ENCODE peak calls at places on chromosomes 11 and 22, in seven cellular contexts. S, Z, A, X, M, Q and B are unnamed samples.
A peak's percentile ranks its signal among the peaks of the same experiment; 100 is the strongest.

GRCh38 chr11:69821511-69822040 is 2.4 kb upstream of the FGF3 start:
- DNase-seq in S (no peak), Z (no peak), A (no peak), X (no peak), M (no peak), Q (no peak), B (no peak)

GRCh38 chr11:62958547-62959071 is 26.2 kb downstream of the SLC22A6 start:
- DNase-seq in S (no peak), Z (peak; percentile 45), A (no peak), X (no peak), M (no peak), Q (no peak), B (no peak)

GRCh38 chr11:65439331-65440181 is 17.0 kb downstream of the NEAT1 start:
- DNase-seq in S (no peak), Z (peak; percentile 65), A (no peak), X (peak; percentile 24), M (no peak), Q (no peak), B (no peak)

GRCh38 chr11:125374398-125374797 is 121.7 kb downstream of the FEZ1 start:
- DNase-seq in S (no peak), Z (no peak), A (no peak), X (no peak), M (no peak), Q (no peak), B (no peak)

GRCh38 chr11:31813961-31814868 is 3.1 kb upstream of the PAX6 start:
- DNase-seq in S (no peak), Z (no peak), A (no peak), X (no peak), M (peak; percentile 75), Q (no peak), B (no peak)

GRCh38 chr11:70545626-70545945 is 147.3 kb downstream of the CTTN start:
- DNase-seq in S (no peak), Z (no peak), A (no peak), X (no peak), M (no peak), Q (no peak), B (no peak)

GRCh38 chr11:109424893-109425292 is 2.9 kb downstream of the C11orf87 start:
- DNase-seq in S (no peak), Z (no peak), A (no peak), X (peak; percentile 33), M (peak; percentile 44), Q (peak; percentile 75), B (peak; percentile 1)

GRCh38 chr11:78000193-78000592 is 5.7 kb upstream of the INTS4 start:
- DNase-seq in S (peak; percentile 41), Z (peak; percentile 87), A (peak; percentile 23), X (peak; percentile 46), M (no peak), Q (peak; percentile 77), B (peak; percentile 79)

GRCh38 chr11:15926071-15926470 is 430.3 kb downstream of the SOX6 start:
- DNase-seq in S (no peak), Z (no peak), A (no peak), X (no peak), M (no peak), Q (no peak), B (no peak)

GRCh38 chr22:22697377-22698120 is 53.1 kb downstream of the GGTLC2 start:
- DNase-seq in S (no peak), Z (no peak), A (no peak), X (no peak), M (no peak), Q (no peak), B (no peak)

GRCh38 chr11:99822846-99823565 is 802.3 kb downstream of the CNTN5 start:
- DNase-seq in S (no peak), Z (no peak), A (no peak), X (no peak), M (no peak), Q (no peak), B (no peak)

GRCh38 chr11:36500315-36500721 is 9.8 kb downstream of the TRAF6 start:
- DNase-seq in S (no peak), Z (peak; percentile 85), A (peak; percentile 26), X (no peak), M (no peak), Q (no peak), B (no peak)

GRCh38 chr11:68116892-68117435 is 4.2 kb downstream of the CHKA start:
- DNase-seq in S (no peak), Z (no peak), A (no peak), X (no peak), M (no peak), Q (no peak), B (no peak)

GRCh38 chr11:128532016-128532570 is 55.3 kb downstream of the ETS1 start:
- DNase-seq in S (no peak), Z (no peak), A (no peak), X (peak; percentile 48), M (peak; percentile 77), Q (no peak), B (no peak)

GRCh38 chr11:17608830-17609229 is 61.8 kb downstream of the OTOG start:
- DNase-seq in S (peak; percentile 11), Z (no peak), A (no peak), X (no peak), M (no peak), Q (no peak), B (no peak)

GRCh38 chr22:39405346-39406085 is 5.9 kb downstream of the TAB1 start:
- DNase-seq in S (no peak), Z (peak; percentile 80), A (no peak), X (no peak), M (peak; percentile 36), Q (no peak), B (no peak)
- H3K4me3 ChIP-seq in S (no peak overlapping the region), Z (peak overlapping the region; percentile 28), A (no peak overlapping the region), X (no peak overlapping the region), M (no peak overlapping the region), Q (no peak overlapping the region), B (no peak overlapping the region)

DNA sequence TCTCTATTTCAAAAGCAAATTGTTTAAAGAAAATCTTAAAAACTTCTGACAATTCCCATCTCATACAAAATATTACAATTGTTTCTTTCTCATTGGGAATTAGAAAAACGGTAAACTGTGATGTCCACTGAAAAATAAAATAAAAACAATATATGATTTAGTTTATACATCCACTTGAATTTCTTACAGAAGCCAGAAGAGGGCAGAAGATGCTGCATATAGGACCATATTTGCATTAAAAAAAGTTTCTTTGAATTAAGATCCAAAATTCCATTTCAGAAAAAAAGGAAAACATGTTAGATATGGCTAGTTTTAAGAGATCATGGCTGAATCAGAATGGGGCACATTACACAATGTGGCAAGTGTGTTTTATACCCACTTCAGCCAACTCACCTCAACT is 39.3 kb upstream of the LRRC4C start:
- DNase-seq in S (no peak), Z (peak; percentile 50), A (no peak), X (no peak), M (no peak), Q (no peak), B (no peak)
- H3K4me3 ChIP-seq in S (no peak overlapping the region), Z (no peak overlapping the region), A (no peak overlapping the region), X (no peak overlapping the region), M (no peak overlapping the region), Q (no peak overlapping the region), B (no peak overlapping the region)

DNA sequence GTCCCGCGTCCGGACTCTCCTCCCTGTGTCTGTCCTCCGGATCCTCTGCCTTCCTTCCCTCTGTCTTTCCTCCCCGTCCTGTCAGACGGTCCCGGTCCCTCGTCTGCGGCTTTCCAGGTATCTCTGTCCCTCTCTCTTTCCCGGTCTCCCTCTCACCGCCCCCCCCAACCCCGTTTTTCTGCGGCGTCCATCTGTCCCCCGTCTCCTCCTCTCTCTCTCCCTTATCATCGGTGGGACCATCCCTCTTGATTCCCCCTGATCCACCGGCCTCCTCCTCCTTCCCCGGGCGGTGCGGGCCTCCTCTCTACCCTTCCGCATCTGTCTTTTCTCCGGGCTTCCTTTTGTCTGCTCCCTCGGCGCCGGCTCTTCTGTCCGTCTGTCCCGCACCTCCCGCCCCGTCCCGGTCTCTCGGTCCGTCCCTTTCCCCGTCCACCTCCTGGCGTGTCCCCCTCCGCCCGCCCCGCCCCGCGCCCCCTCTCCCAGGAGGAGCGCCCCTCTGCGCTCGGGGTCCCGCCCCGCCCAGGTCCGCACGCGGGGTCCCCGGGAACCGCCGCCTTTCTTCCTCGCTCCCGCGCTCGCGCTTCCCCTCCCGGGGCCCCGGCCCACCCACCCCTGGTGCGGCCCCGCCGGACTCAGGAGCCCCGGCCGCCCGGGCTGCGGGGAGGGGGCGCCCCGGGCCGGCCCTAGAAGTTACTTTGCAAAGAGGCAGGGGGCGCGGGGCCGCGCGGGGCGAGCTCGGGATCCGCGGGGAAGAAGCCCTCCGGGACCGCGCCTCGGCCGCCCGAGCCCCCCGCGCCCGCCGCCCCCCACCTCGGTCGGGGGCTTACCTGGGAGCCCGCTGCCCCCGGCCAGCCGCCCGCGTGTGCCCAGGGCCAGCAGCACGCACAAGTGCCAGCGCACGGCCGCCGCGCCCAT is 568 bp downstream of the SCUBE1 start:
- DNase-seq in S (no peak), Z (no peak), A (no peak), X (no peak), M (no peak), Q (no peak), B (no peak)
- H3K4me3 ChIP-seq in S (no peak overlapping the region), Z (no peak overlapping the region), A (no peak overlapping the region), X (peak overlapping the region; percentile 53), M (no peak overlapping the region), Q (no peak overlapping the region), B (no peak overlapping the region)

DNA sequence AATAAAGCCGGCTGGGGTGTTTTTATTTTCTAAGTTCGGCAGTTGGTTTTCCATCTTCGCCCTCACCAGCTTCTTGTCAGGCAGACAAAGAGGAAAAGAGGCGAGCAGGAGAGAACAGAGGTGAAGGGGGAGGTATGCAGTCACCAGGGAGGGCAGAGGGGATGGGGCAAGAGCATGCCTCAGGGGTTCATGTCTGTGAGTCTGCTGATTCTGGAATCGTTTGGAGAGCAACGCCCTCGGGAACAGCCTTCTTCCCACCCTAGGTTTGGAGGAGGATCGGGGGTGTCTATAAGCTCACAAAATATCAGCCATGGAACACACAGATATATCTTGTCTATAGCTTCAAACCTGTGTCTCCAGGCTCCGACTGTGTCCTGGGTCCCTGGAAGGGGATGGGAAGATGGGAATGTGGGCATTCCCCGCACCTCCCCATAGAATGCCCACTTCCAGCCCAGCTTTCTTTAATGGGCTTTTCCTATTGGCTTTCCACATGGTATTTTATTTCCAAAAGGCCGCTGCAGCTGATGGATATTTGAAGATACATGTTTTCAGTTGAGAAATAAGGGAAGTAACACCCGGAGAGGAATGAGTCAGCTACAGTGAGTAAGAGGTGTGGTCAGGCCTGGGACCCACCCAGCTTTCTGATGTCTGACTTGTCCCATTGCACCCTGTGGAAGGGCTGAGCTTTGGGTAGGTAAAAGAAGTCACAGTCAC is 476.7 kb downstream of the MIAT start:
- DNase-seq in S (peak; percentile 38), Z (peak; percentile 83), A (peak; percentile 66), X (peak; percentile 44), M (no peak), Q (no peak), B (no peak)
- H3K4me3 ChIP-seq in S (no peak overlapping the region), Z (no peak overlapping the region), A (peak overlapping the region; percentile 43), X (no peak overlapping the region), M (no peak overlapping the region), Q (no peak overlapping the region), B (no peak overlapping the region)